ENCODE peak calls at places on chromosomes 4 and X, in eight cellular contexts. V is germinal center, K is NCI-H1417, X is left ventricle myocardium superior, Y is non-pigmented ciliary epithelial cell, P is omental fat pad, G is left kidney, B is neuronal stem cell. Z is an unnamed sample.
A peak's percentile ranks its signal among the peaks of the same experiment; 100 is the strongest.

GRCh38 chr4:56506110-56506705 is 617 bp downstream of the ARL9 start:
- DNase-seq in V (no peak), K (no peak), X (no peak), Y (no peak), P (no peak), G (peak; percentile 61), B (peak; percentile 24), Z (no peak)

GRCh38 chr4:84341559-84341958 is 157.5 kb downstream of the NKX6-1 start:
- DNase-seq in V (no peak), K (no peak), X (no peak), Y (no peak), P (no peak), G (no peak), B (no peak), Z (no peak)

GRCh38 chrX:11663875-11664210 is 1.9 kb downstream of the ARHGAP6 start:
- DNase-seq in V (no peak), K (no peak), X (no peak), Y (no peak), P (no peak), G (peak; percentile 42), B (no peak), Z (no peak)

GRCh38 chr4:169042608-169043007 is 32.6 kb upstream of the CBR4 start:
- DNase-seq in V (no peak), K (no peak), X (no peak), Y (no peak), P (no peak), G (no peak), B (no peak), Z (no peak)

GRCh38 chr4:6968496-6968895 is 58.9 kb downstream of the TBC1D14 start:
- DNase-seq in V (no peak), K (no peak), X (no peak), Y (no peak), P (no peak), G (no peak), B (no peak), Z (no peak)

GRCh38 chr4:37793562-37793961 is 32.9 kb upstream of the PGM2 start:
- DNase-seq in V (peak; percentile 8), K (peak; percentile 28), X (no peak), Y (no peak), P (no peak), G (peak; percentile 13), B (no peak), Z (no peak)

GRCh38 chr4:165293061-165293460 is 34.4 kb upstream of the MSMO1 start:
- DNase-seq in V (no peak), K (no peak), X (no peak), Y (no peak), P (no peak), G (no peak), B (peak; percentile 26), Z (peak; percentile 5)

GRCh38 chrX:40096395-40097091 is 1.2 kb downstream of the BCOR start:
- DNase-seq in V (no peak), K (no peak), X (peak; percentile 57), Y (no peak), P (no peak), G (peak; percentile 64), B (no peak), Z (peak; percentile 11)

GRCh38 chr4:173191623-173192041 is 23.0 kb downstream of the GALNT7 start:
- DNase-seq in V (no peak), K (no peak), X (no peak), Y (no peak), P (no peak), G (no peak), B (no peak), Z (peak; percentile 28)

GRCh38 chrX:14963447-14964236 is 90.4 kb downstream of the MOSPD2 start:
- DNase-seq in V (no peak), K (no peak), X (no peak), Y (no peak), P (no peak), G (no peak), B (no peak), Z (no peak)

GRCh38 chrX:31445542-31445941 is 373.7 kb upstream of the FTHL17 start:
- DNase-seq in V (no peak), K (no peak), X (no peak), Y (no peak), P (no peak), G (no peak), B (no peak), Z (no peak)

GRCh38 chr4:168876106-168876505 is 133.9 kb downstream of the CBR4 start:
- DNase-seq in V (no peak), K (no peak), X (no peak), Y (no peak), P (no peak), G (no peak), B (no peak), Z (no peak)

GRCh38 chr4:77308843-77309242 is 151.8 kb downstream of the CCNG2 start:
- DNase-seq in V (peak; percentile 51), K (peak; percentile 46), X (no peak), Y (no peak), P (no peak), G (peak; percentile 24), B (peak; percentile 9), Z (peak; percentile 28)

GRCh38 chr4:108058685-108059440 is 69.2 kb downstream of the HADH start:
- DNase-seq in V (no peak), K (no peak), X (no peak), Y (no peak), P (no peak), G (no peak), B (no peak), Z (no peak)

GRCh38 chrX:43693602-43694406 is 37.7 kb downstream of the MAOA start:
- DNase-seq in V (no peak), K (no peak), X (no peak), Y (no peak), P (no peak), G (peak; percentile 8), B (no peak), Z (no peak)

GRCh38 chr4:39820186-39820585 is 122.2 kb downstream of the UBE2K start:
- DNase-seq in V (no peak), K (no peak), X (no peak), Y (no peak), P (no peak), G (peak; percentile 65), B (no peak), Z (no peak)

GRCh38 chrX:125651426-125651825 is 331.8 kb downstream of the TEX13C start:
- DNase-seq in V (no peak), K (no peak), X (no peak), Y (peak; percentile 4), P (no peak), G (no peak), B (no peak), Z (no peak)

GRCh38 chr4:78083035-78083434 is 25.9 kb downstream of the FRAS1 start:
- DNase-seq in V (no peak), K (no peak), X (no peak), Y (no peak), P (no peak), G (no peak), B (no peak), Z (no peak)

GRCh38 chr4:148850257-148850995 is 408.2 kb upstream of the NR3C2 start:
- DNase-seq in V (no peak), K (no peak), X (no peak), Y (no peak), P (no peak), G (peak; percentile 13), B (no peak), Z (no peak)

GRCh38 chrX:94524867-94525266 is 850.9 kb downstream of the FAM133A start:
- DNase-seq in V (no peak), K (no peak), X (no peak), Y (no peak), P (no peak), G (no peak), B (no peak), Z (no peak)

GRCh38 chr4:1021386-1022050 is 10.1 kb downstream of the FGFRL1 start:
- DNase-seq in V (peak; percentile 73), K (no peak), X (no peak), Y (no peak), P (no peak), G (no peak), B (no peak), Z (no peak)

GRCh38 chr4:98803287-98803677 is 125.7 kb downstream of the EIF4E start:
- DNase-seq in V (no peak), K (no peak), X (no peak), Y (no peak), P (no peak), G (no peak), B (no peak), Z (no peak)

GRCh38 chrX:45063319-45064095 is 137.2 kb downstream of the DIPK2B start:
- DNase-seq in V (no peak), K (no peak), X (no peak), Y (no peak), P (no peak), G (no peak), B (no peak), Z (no peak)

GRCh38 chr4:3223986-3224748 is 24.8 kb upstream of the MSANTD1 start:
- DNase-seq in V (no peak), K (no peak), X (peak; percentile 14), Y (no peak), P (no peak), G (no peak), B (no peak), Z (no peak)

GRCh38 chr4:2694691-2695090 is 61.4 kb downstream of the TNIP2 start:
- DNase-seq in V (no peak), K (no peak), X (no peak), Y (no peak), P (no peak), G (no peak), B (no peak), Z (no peak)

GRCh38 chrX:65587616-65588526 is 53.3 kb upstream of the LAS1L start:
- DNase-seq in V (no peak), K (no peak), X (peak; percentile 85), Y (no peak), P (peak; percentile 64), G (peak; percentile 45), B (no peak), Z (peak; percentile 36)

GRCh38 chr4:25439913-25440477 is 62.9 kb downstream of the ANAPC4 start:
- DNase-seq in V (peak; percentile 80), K (peak; percentile 96), X (no peak), Y (no peak), P (peak; percentile 50), G (peak; percentile 80), B (peak; percentile 63), Z (peak; percentile 60)

GRCh38 chr4:86338989-86339388 is 20.9 kb downstream of the MAPK10 start:
- DNase-seq in V (no peak), K (no peak), X (no peak), Y (peak; percentile 93), P (no peak), G (peak; percentile 17), B (no peak), Z (no peak)

GRCh38 chr4:94798808-94799207 is 41.1 kb downstream of the BMPR1B start:
- DNase-seq in V (no peak), K (no peak), X (no peak), Y (peak; percentile 8), P (no peak), G (no peak), B (no peak), Z (no peak)

GRCh38 chr4:148215202-148215601 is 227.0 kb downstream of the NR3C2 start:
- DNase-seq in V (no peak), K (no peak), X (no peak), Y (no peak), P (no peak), G (peak; percentile 51), B (no peak), Z (no peak)

GRCh38 chr4:128516568-128516967 is 229.0 kb upstream of the PGRMC2 start:
- DNase-seq in V (no peak), K (peak; percentile 81), X (no peak), Y (no peak), P (no peak), G (peak; percentile 35), B (no peak), Z (no peak)

GRCh38 chrX:20267924-20268701 is 1.4 kb upstream of the RPS6KA3 start:
- DNase-seq in V (peak; percentile 28), K (no peak), X (peak; percentile 70), Y (no peak), P (no peak), G (peak; percentile 44), B (no peak), Z (peak; percentile 51)

GRCh38 chrX:41475611-41476241 is 28.6 kb downstream of the NYX start:
- DNase-seq in V (no peak), K (no peak), X (no peak), Y (no peak), P (no peak), G (peak; percentile 12), B (peak; percentile 76), Z (no peak)

GRCh38 chr4:61406677-61407076 is 206.6 kb downstream of the ADGRL3 start:
- DNase-seq in V (no peak), K (no peak), X (no peak), Y (no peak), P (no peak), G (no peak), B (no peak), Z (no peak)